ENCODE peak calls at places on chromosomes 12 and 14, in nine cellular contexts. A is upper lobe of right lung; W is NCI-H2029 treated with DMSO at 0.1 percent for 48 hours; S is stimulated activated CD4-positive, alpha-beta T cell treated with anti-CD3 and anti-CD28 coated beads, Interleukin-2, amount 100 ng/mL, for 48 hours; O is ELR; L is RCC 7860; F is H7; R is Peyer's patch; I is AG04449. U is an unnamed sample.

GRCh38 chr12:122043476-122043875 is 21.8 kb downstream of the BCL7A start:
- DNase-seq in A (no peak), O (no peak), F (no peak), I (no peak), W (no peak), R (no peak), S (no peak), L (no peak), U (no peak)

GRCh38 chr12:34397591-34398365 is 375.5 kb downstream of the ALG10 start:
- DNase-seq in L (no peak), F (peak; percentile 4), S (no peak), R (peak; percentile 6), I (no peak), A (peak; percentile 55), W (no peak), O (no peak), U (no peak)

GRCh38 chr14:67411820-67412421 is at the start of gene PLEK2:
- DNase-seq in O (peak; percentile 79), W (no peak), L (peak; percentile 5), I (no peak), R (peak; percentile 18), S (peak; percentile 30), F (no peak), A (peak; percentile 89), U (peak; percentile 79)

GRCh38 chr14:41604793-41605534 is 1.7 kb upstream of the LRFN5 start:
- DNase-seq in F (peak; percentile 69), L (peak; percentile 21), S (no peak), I (no peak), R (no peak), A (peak; percentile 59), W (peak; percentile 64), O (peak; percentile 52), U (no peak)

GRCh38 chr12:2834581-2835491 is at the start of gene NRIP2:
- DNase-seq in O (peak; percentile 25), I (no peak), S (no peak), F (peak; percentile 86), L (no peak), A (no peak), R (no peak), W (peak; percentile 17), U (no peak)

GRCh38 chr12:132359971-132360370 is 30.6 kb upstream of the GALNT9 start:
- DNase-seq in O (no peak), F (no peak), R (no peak), L (no peak), W (no peak), S (no peak), I (no peak), A (peak; percentile 55), U (no peak)

GRCh38 chr12:54352022-54352531 is 12.2 kb downstream of the GPR84 start:
- DNase-seq in A (peak; percentile 84), O (peak; percentile 27), W (peak; percentile 78), F (peak; percentile 78), R (no peak), I (no peak), S (peak; percentile 24), L (no peak), U (no peak)

GRCh38 chr12:19140381-19141236 is 11.1 kb downstream of the PLEKHA5 start:
- DNase-seq in R (no peak), L (peak; percentile 65), W (no peak), O (no peak), I (no peak), F (no peak), A (no peak), S (no peak), U (no peak)

GRCh38 chr14:89201645-89202044 is 215.4 kb downstream of the FOXN3 start:
- DNase-seq in W (no peak), I (no peak), L (no peak), F (no peak), R (no peak), A (no peak), O (no peak), S (no peak), U (no peak)

GRCh38 chr12:120095356-120096135 is 21.0 kb downstream of the RAB35 start:
- DNase-seq in F (peak; percentile 70), I (no peak), A (no peak), R (no peak), W (no peak), S (no peak), L (no peak), O (no peak), U (no peak)

GRCh38 chr12:106224392-106224706 is 23.5 kb downstream of the CKAP4 start:
- DNase-seq in A (no peak), R (no peak), W (no peak), S (no peak), I (no peak), L (no peak), F (no peak), O (no peak), U (no peak)

GRCh38 chr12:66964629-66965028 is 285.8 kb upstream of the GRIP1 start:
- DNase-seq in S (no peak), R (no peak), W (no peak), O (no peak), I (no peak), A (no peak), L (no peak), F (no peak), U (no peak)

U was measured in RPMI8226.